ENCODE peak calls at places on chromosome 5, in nine cellular contexts. M, Z, B, D, E, K, Y, H and C are unnamed samples.

GRCh38 chr5:166909040-166909439 is 1382.4 kb upstream of the WWC1 start:
- DNase-seq in M (no peak), Z (no peak), B (peak), D (peak), E (no peak), K (no peak), Y (peak), H (no peak), C (no peak)

GRCh38 chr5:6403416-6403815 is 25.1 kb upstream of the MED10 start:
- DNase-seq in M (no peak), Z (no peak), B (no peak), D (no peak), E (no peak), K (no peak), Y (no peak), H (no peak), C (no peak)

GRCh38 chr5:135880801-135881200 is 14.8 kb downstream of the IL9 start:
- DNase-seq in M (no peak), Z (no peak), B (no peak), D (peak), E (no peak), K (no peak), Y (no peak), H (peak), C (no peak)

GRCh38 chr5:14405706-14406553 is 175.7 kb upstream of the OTULINL start:
- DNase-seq in M (no peak), Z (no peak), B (peak), D (peak), E (no peak), K (no peak), Y (no peak), H (no peak), C (no peak)

GRCh38 chr5:161614342-161614741 is 67.8 kb upstream of the GABRB2 start:
- DNase-seq in M (no peak), Z (no peak), B (no peak), D (no peak), E (no peak), K (no peak), Y (no peak), H (no peak), C (no peak)

GRCh38 chr5:65481635-65482271 is at the start of gene ADAMTS6:
- DNase-seq in M (peak), Z (peak), B (peak), D (peak), E (peak), K (peak), Y (peak), H (peak), C (peak)

GRCh38 chr5:147856801-147857200 is 21.7 kb upstream of the SCGB3A2 start:
- DNase-seq in M (no peak), Z (no peak), B (no peak), D (no peak), E (no peak), K (no peak), Y (no peak), H (no peak), C (no peak)

GRCh38 chr5:113274836-113275414 is 159.9 kb downstream of the TSSK1B start:
- DNase-seq in M (peak), Z (no peak), B (no peak), D (no peak), E (peak), K (no peak), Y (no peak), H (no peak), C (no peak)

GRCh38 chr5:59840200-59840601 is 53.3 kb downstream of the PDE4D start:
- DNase-seq in M (no peak), Z (no peak), B (peak), D (no peak), E (no peak), K (peak), Y (no peak), H (no peak), C (no peak)

GRCh38 chr5:88827997-88828396 is 55.0 kb downstream of the MEF2C start:
- DNase-seq in M (no peak), Z (no peak), B (no peak), D (peak), E (no peak), K (no peak), Y (no peak), H (no peak), C (no peak)

GRCh38 chr5:88660947-88661869 is 221.8 kb downstream of the MEF2C start:
- DNase-seq in M (peak), Z (no peak), B (peak), D (peak), E (peak), K (peak), Y (peak), H (peak), C (no peak)

GRCh38 chr5:136811551-136811950 is 446.2 kb upstream of the TRPC7 start:
- DNase-seq in M (no peak), Z (peak), B (peak), D (peak), E (no peak), K (peak), Y (no peak), H (no peak), C (no peak)

GRCh38 chr5:58849151-58849550 is 266.3 kb downstream of the RAB3C start:
- DNase-seq in M (no peak), Z (no peak), B (no peak), D (no peak), E (no peak), K (no peak), Y (no peak), H (no peak), C (no peak)

GRCh38 chr5:134510970-134511795 is 14.3 kb upstream of the JADE2 start:
- DNase-seq in M (no peak), Z (no peak), B (peak), D (peak), E (no peak), K (peak), Y (peak), H (no peak), C (no peak)

GRCh38 chr5:175621971-175622370 is 35.9 kb upstream of the HRH2 start:
- DNase-seq in M (no peak), Z (no peak), B (no peak), D (no peak), E (no peak), K (no peak), Y (no peak), H (no peak), C (no peak)

GRCh38 chr5:56803894-56804293 is 11.5 kb upstream of the MAP3K1 start:
- DNase-seq in M (no peak), Z (no peak), B (no peak), D (no peak), E (no peak), K (no peak), Y (no peak), H (no peak), C (no peak)

GRCh38 chr5:107310181-107310580 is 360.6 kb downstream of the EFNA5 start:
- DNase-seq in M (no peak), Z (no peak), B (no peak), D (no peak), E (no peak), K (no peak), Y (no peak), H (no peak), C (no peak)

GRCh38 chr5:115246361-115246991 is 16.2 kb downstream of the PGGT1B start:
- DNase-seq in M (no peak), Z (no peak), B (peak), D (peak), E (no peak), K (peak), Y (no peak), H (no peak), C (no peak)

GRCh38 chr5:96146675-96147074 is 185.0 kb upstream of the ELL2 start:
- DNase-seq in M (no peak), Z (peak), B (peak), D (peak), E (no peak), K (peak), Y (no peak), H (no peak), C (no peak)

GRCh38 chr5:175444060-175444904 is at the start of gene DRD1:
- DNase-seq in M (peak), Z (no peak), B (peak), D (peak), E (peak), K (no peak), Y (peak), H (peak), C (no peak)

GRCh38 chr5:75007537-75007847 is 44.9 kb downstream of the GCNT4 start:
- DNase-seq in M (no peak), Z (peak), B (peak), D (no peak), E (no peak), K (peak), Y (no peak), H (peak), C (no peak)

GRCh38 chr5:128254789-128255188 is 171.2 kb downstream of the SLC12A2 start:
- DNase-seq in M (no peak), Z (no peak), B (peak), D (no peak), E (no peak), K (peak), Y (no peak), H (no peak), C (no peak)

GRCh38 chr5:124746252-124746915 is at the start of gene ZNF608:
- DNase-seq in M (no peak), Z (no peak), B (peak), D (peak), E (peak), K (no peak), Y (no peak), H (no peak), C (no peak)

GRCh38 chr5:68482199-68482598 is 266.6 kb downstream of the PIK3R1 start:
- DNase-seq in M (no peak), Z (no peak), B (no peak), D (no peak), E (no peak), K (no peak), Y (no peak), H (no peak), C (no peak)

GRCh38 chr5:17216974-17217325 is 481 bp upstream of the BASP1 start:
- DNase-seq in M (peak), Z (no peak), B (peak), D (peak), E (peak), K (no peak), Y (no peak), H (peak), C (no peak)

GRCh38 chr5:14664270-14665109 is at the start of gene OTULIN:
- DNase-seq in M (peak), Z (no peak), B (peak), D (peak), E (peak), K (peak), Y (peak), H (peak), C (peak)

GRCh38 chr5:24363789-24364534 is 280.8 kb downstream of the CDH10 start:
- DNase-seq in M (no peak), Z (no peak), B (no peak), D (peak), E (no peak), K (no peak), Y (no peak), H (no peak), C (no peak)

GRCh38 chr5:79030663-79031480 is 38.6 kb downstream of the DMGDH start:
- DNase-seq in M (no peak), Z (no peak), B (no peak), D (no peak), E (no peak), K (no peak), Y (no peak), H (no peak), C (no peak)

GRCh38 chr5:167688331-167688730 is 603.1 kb upstream of the WWC1 start:
- DNase-seq in M (no peak), Z (no peak), B (peak), D (no peak), E (no peak), K (no peak), Y (no peak), H (no peak), C (no peak)

GRCh38 chr5:14181299-14181968 is 38.3 kb downstream of the TRIO start:
- DNase-seq in M (no peak), Z (no peak), B (no peak), D (no peak), E (no peak), K (no peak), Y (no peak), H (no peak), C (no peak)

GRCh38 chr5:76709762-76710161 is 6.2 kb upstream of the F2R start:
- DNase-seq in M (no peak), Z (no peak), B (no peak), D (peak), E (no peak), K (peak), Y (no peak), H (no peak), C (no peak)

GRCh38 chr5:161372682-161373344 is 173.7 kb downstream of the GABRB2 start:
- DNase-seq in M (no peak), Z (no peak), B (no peak), D (no peak), E (no peak), K (no peak), Y (no peak), H (no peak), C (no peak)

GRCh38 chr5:61399679-61400078 is 67.6 kb downstream of the ZSWIM6 start:
- DNase-seq in M (no peak), Z (no peak), B (no peak), D (no peak), E (no peak), K (no peak), Y (no peak), H (no peak), C (no peak)

GRCh38 chr5:140877262-140877581 is 2.1 kb downstream of the PCDHA12 start:
- DNase-seq in M (no peak), Z (no peak), B (no peak), D (no peak), E (no peak), K (no peak), Y (no peak), H (no peak), C (no peak)

GRCh38 chr5:168865973-168866372 is 286.8 kb upstream of the PANK3 start:
- DNase-seq in M (no peak), Z (no peak), B (no peak), D (no peak), E (peak), K (no peak), Y (no peak), H (no peak), C (no peak)

GRCh38 chr5:55232985-55233928 is at the start of gene CCNO:
- DNase-seq in M (peak), Z (no peak), B (peak), D (peak), E (peak), K (peak), Y (peak), H (peak), C (no peak)

GRCh38 chr5:172142709-172143215 is 45.3 kb downstream of the STK10 start:
- DNase-seq in M (no peak), Z (no peak), B (no peak), D (no peak), E (no peak), K (no peak), Y (no peak), H (no peak), C (no peak)

GRCh38 chr5:53067641-53068040 is 41.9 kb downstream of the MOCS2 start:
- DNase-seq in M (no peak), Z (no peak), B (no peak), D (no peak), E (no peak), K (no peak), Y (no peak), H (no peak), C (no peak)

GRCh38 chr5:156121234-156121633 is 205.7 kb upstream of the SGCD start:
- DNase-seq in M (no peak), Z (no peak), B (no peak), D (no peak), E (no peak), K (no peak), Y (no peak), H (no peak), C (no peak)

GRCh38 chr5:62576570-62577172 is 1.9 kb upstream of the LRRC70 start:
- DNase-seq in M (no peak), Z (no peak), B (peak), D (no peak), E (no peak), K (no peak), Y (no peak), H (no peak), C (no peak)

GRCh38 chr5:45796959-45797553 is 100.9 kb upstream of the HCN1 start:
- DNase-seq in M (no peak), Z (no peak), B (no peak), D (peak), E (no peak), K (no peak), Y (no peak), H (no peak), C (no peak)
- TF ChIP-seq CTCF in M (peak), Z (no peak), B (peak), D (peak), E (peak), K (peak), Y (no peak), H (peak), C (no peak)

GRCh38 chr5:131423056-131423455 is 159.2 kb downstream of the CDC42SE2 start:
- DNase-seq in M (no peak), Z (no peak), B (peak), D (peak), E (no peak), K (no peak), Y (no peak), H (no peak), C (no peak)
- TF ChIP-seq CTCF in M (peak), Z (peak), B (peak), D (peak), E (peak), K (peak), Y (peak), H (no peak), C (no peak)

DNA sequence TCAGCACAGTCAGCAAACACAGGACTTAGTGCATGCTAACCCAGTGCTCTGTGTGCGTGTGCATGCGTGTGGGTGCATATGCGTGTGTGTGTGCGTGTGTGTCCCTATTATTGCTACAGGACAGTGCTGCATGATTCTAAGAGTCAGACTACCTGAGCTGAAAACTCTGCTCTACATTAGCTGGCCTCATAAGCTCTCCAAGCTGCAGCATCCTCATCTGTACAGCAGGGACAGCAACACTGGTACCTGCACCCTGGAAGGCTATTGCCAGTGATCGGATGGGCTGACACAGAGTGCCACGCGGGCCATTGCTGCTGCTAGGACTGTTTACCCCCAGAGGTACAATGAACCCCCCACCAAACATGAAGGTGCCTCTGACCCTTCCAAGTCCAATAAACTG is 1.2 kb downstream of the ADAMTS12 start:
- DNase-seq in M (no peak), Z (no peak), B (peak), D (no peak), E (peak), K (peak), Y (no peak), H (no peak), C (no peak)
- TF ChIP-seq CTCF in M (no peak), Z (peak), B (peak), D (no peak), E (peak), K (peak), Y (no peak), H (no peak), C (no peak)

GRCh38 chr5:36733183-36733582 is 126.8 kb downstream of the SLC1A3 start:
- DNase-seq in M (no peak), Z (no peak), B (no peak), D (no peak), E (no peak), K (no peak), Y (no peak), H (no peak), C (no peak)

GRCh38 chr5:36739751-36740221 is 133.4 kb downstream of the SLC1A3 start:
- DNase-seq in M (peak), Z (no peak), B (peak), D (peak), E (peak), K (peak), Y (peak), H (peak), C (peak)

GRCh38 chr5:36728697-36729543 is 122.5 kb downstream of the SLC1A3 start:
- DNase-seq in M (no peak), Z (peak), B (peak), D (peak), E (peak), K (peak), Y (peak), H (no peak), C (no peak)

GRCh38 chr5:36730537-36731216 is 124.3 kb downstream of the SLC1A3 start:
- DNase-seq in M (no peak), Z (no peak), B (no peak), D (no peak), E (no peak), K (no peak), Y (no peak), H (no peak), C (no peak)

GRCh38 chr5:36734422-36734821 is 128.0 kb downstream of the SLC1A3 start:
- DNase-seq in M (no peak), Z (no peak), B (peak), D (peak), E (no peak), K (no peak), Y (peak), H (no peak), C (no peak)
- TF ChIP-seq CTCF in M (no peak), Z (peak), B (peak), D (peak), E (no peak), K (peak), Y (peak), H (no peak), C (no peak)

GRCh38 chr5:173499471-173500212 is 116.8 kb downstream of the BOD1 start:
- DNase-seq in M (no peak), Z (no peak), B (no peak), D (no peak), E (no peak), K (no peak), Y (no peak), H (no peak), C (no peak)

GRCh38 chr5:173498871-173499470 is 117.5 kb downstream of the BOD1 start:
- DNase-seq in M (no peak), Z (no peak), B (peak), D (no peak), E (peak), K (no peak), Y (no peak), H (no peak), C (no peak)

GRCh38 chr5:173497685-173498084 is 118.8 kb downstream of the BOD1 start:
- DNase-seq in M (no peak), Z (no peak), B (no peak), D (no peak), E (no peak), K (no peak), Y (no peak), H (no peak), C (no peak)

GRCh38 chr5:173496883-173497255 is 119.6 kb downstream of the BOD1 start:
- DNase-seq in M (no peak), Z (no peak), B (no peak), D (no peak), E (no peak), K (no peak), Y (no peak), H (no peak), C (no peak)

DNA sequence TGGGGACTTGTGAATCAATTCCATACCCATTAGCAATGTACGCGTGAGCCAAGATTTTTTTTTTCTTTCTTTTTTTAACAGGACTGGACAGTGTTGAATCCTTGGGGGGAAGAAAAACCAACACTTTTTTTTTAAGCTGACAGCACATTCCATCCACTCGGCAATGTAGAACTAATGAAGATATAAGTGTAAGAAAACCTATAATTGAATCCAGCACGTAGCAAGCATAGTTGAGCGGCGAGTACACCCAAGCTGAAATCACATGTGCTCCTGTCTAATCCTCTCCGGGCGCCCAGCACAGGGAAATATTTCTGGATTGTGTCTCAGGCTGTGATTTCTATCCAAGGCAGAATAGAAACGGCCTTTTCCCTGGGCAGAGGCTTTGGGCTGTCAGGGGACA is 118.2 kb downstream of the BOD1 start:
- DNase-seq in M (no peak), Z (peak), B (peak), D (no peak), E (no peak), K (peak), Y (no peak), H (no peak), C (no peak)
- TF ChIP-seq CTCF in M (no peak), Z (no peak), B (no peak), D (no peak), E (no peak), K (no peak), Y (no peak), H (no peak), C (no peak)